ENCODE peak calls at places on chromosome 1, in ten cellular contexts. One of them, this sample, is unnamed.

GRCh38 chr1:247681288-247681897 is 1.9 kb upstream of the OR13G1 start:
- DNase-seq in stimulated activated naive CD8-positive, alpha-beta T cell treated with anti-CD3 and anti-CD28 coated beads, Interleukin-15, amount 100 ng/mL, for 72 hours: peak
- DNase-seq in COR-L47: peak
- DNase-seq in brain microvascular endothelial cell: peak
- DNase-seq in activated naive CD8-positive, alpha-beta T cell treated with anti-CD3 and anti-CD28 coated beads, Interleukin-2, amount 50 U/mL, for 24 hours: peak
- DNase-seq in fibroblast of lung: peak
- DNase-seq in HT1080: peak
- DNase-seq in posterior cingulate gyrus: no peak
- DNase-seq in hepatocyte: peak
- DNase-seq in substantia nigra: no peak
- DNase-seq in this sample: peak

GRCh38 chr1:33334081-33334552 is 13.2 kb upstream of the A3GALT2 start:
- DNase-seq in stimulated activated naive CD8-positive, alpha-beta T cell treated with anti-CD3 and anti-CD28 coated beads, Interleukin-15, amount 100 ng/mL, for 72 hours: no peak
- DNase-seq in COR-L47: no peak
- DNase-seq in brain microvascular endothelial cell: no peak
- DNase-seq in activated naive CD8-positive, alpha-beta T cell treated with anti-CD3 and anti-CD28 coated beads, Interleukin-2, amount 50 U/mL, for 24 hours: no peak
- DNase-seq in fibroblast of lung: no peak
- DNase-seq in HT1080: no peak
- DNase-seq in posterior cingulate gyrus: no peak
- DNase-seq in hepatocyte: no peak
- DNase-seq in substantia nigra: no peak
- DNase-seq in this sample: no peak

GRCh38 chr1:90936731-90937130 is 85.1 kb downstream of the ZNF644 start:
- DNase-seq in stimulated activated naive CD8-positive, alpha-beta T cell treated with anti-CD3 and anti-CD28 coated beads, Interleukin-15, amount 100 ng/mL, for 72 hours: no peak
- DNase-seq in COR-L47: no peak
- DNase-seq in brain microvascular endothelial cell: no peak
- DNase-seq in activated naive CD8-positive, alpha-beta T cell treated with anti-CD3 and anti-CD28 coated beads, Interleukin-2, amount 50 U/mL, for 24 hours: no peak
- DNase-seq in fibroblast of lung: peak
- DNase-seq in HT1080: no peak
- DNase-seq in posterior cingulate gyrus: no peak
- DNase-seq in hepatocyte: no peak
- DNase-seq in substantia nigra: no peak
- DNase-seq in this sample: no peak

GRCh38 chr1:78081980-78082860 is 36.5 kb downstream of the GIPC2 start:
- DNase-seq in stimulated activated naive CD8-positive, alpha-beta T cell treated with anti-CD3 and anti-CD28 coated beads, Interleukin-15, amount 100 ng/mL, for 72 hours: no peak
- DNase-seq in COR-L47: no peak
- DNase-seq in brain microvascular endothelial cell: no peak
- DNase-seq in activated naive CD8-positive, alpha-beta T cell treated with anti-CD3 and anti-CD28 coated beads, Interleukin-2, amount 50 U/mL, for 24 hours: no peak
- DNase-seq in fibroblast of lung: peak
- DNase-seq in HT1080: no peak
- DNase-seq in posterior cingulate gyrus: no peak
- DNase-seq in hepatocyte: peak
- DNase-seq in substantia nigra: no peak
- DNase-seq in this sample: no peak

GRCh38 chr1:10211805-10212405 is 1.5 kb downstream of the KIF1B start:
- DNase-seq in stimulated activated naive CD8-positive, alpha-beta T cell treated with anti-CD3 and anti-CD28 coated beads, Interleukin-15, amount 100 ng/mL, for 72 hours: no peak
- DNase-seq in COR-L47: no peak
- DNase-seq in brain microvascular endothelial cell: peak
- DNase-seq in activated naive CD8-positive, alpha-beta T cell treated with anti-CD3 and anti-CD28 coated beads, Interleukin-2, amount 50 U/mL, for 24 hours: no peak
- DNase-seq in fibroblast of lung: no peak
- DNase-seq in HT1080: no peak
- DNase-seq in posterior cingulate gyrus: no peak
- DNase-seq in hepatocyte: peak
- DNase-seq in substantia nigra: no peak
- DNase-seq in this sample: no peak

GRCh38 chr1:106571109-106571508 is 485.4 kb upstream of the PRMT6 start:
- DNase-seq in stimulated activated naive CD8-positive, alpha-beta T cell treated with anti-CD3 and anti-CD28 coated beads, Interleukin-15, amount 100 ng/mL, for 72 hours: no peak
- DNase-seq in COR-L47: no peak
- DNase-seq in brain microvascular endothelial cell: no peak
- DNase-seq in activated naive CD8-positive, alpha-beta T cell treated with anti-CD3 and anti-CD28 coated beads, Interleukin-2, amount 50 U/mL, for 24 hours: no peak
- DNase-seq in fibroblast of lung: peak
- DNase-seq in HT1080: no peak
- DNase-seq in posterior cingulate gyrus: no peak
- DNase-seq in hepatocyte: no peak
- DNase-seq in substantia nigra: no peak
- DNase-seq in this sample: no peak

GRCh38 chr1:239274242-239274830 is 112.0 kb upstream of the CHRM3 start:
- DNase-seq in stimulated activated naive CD8-positive, alpha-beta T cell treated with anti-CD3 and anti-CD28 coated beads, Interleukin-15, amount 100 ng/mL, for 72 hours: no peak
- DNase-seq in COR-L47: no peak
- DNase-seq in brain microvascular endothelial cell: no peak
- DNase-seq in activated naive CD8-positive, alpha-beta T cell treated with anti-CD3 and anti-CD28 coated beads, Interleukin-2, amount 50 U/mL, for 24 hours: no peak
- DNase-seq in fibroblast of lung: peak
- DNase-seq in HT1080: peak
- DNase-seq in posterior cingulate gyrus: no peak
- DNase-seq in hepatocyte: no peak
- DNase-seq in substantia nigra: no peak
- DNase-seq in this sample: no peak

GRCh38 chr1:171221665-171222591 is 26.4 kb upstream of the FMO1 start:
- DNase-seq in stimulated activated naive CD8-positive, alpha-beta T cell treated with anti-CD3 and anti-CD28 coated beads, Interleukin-15, amount 100 ng/mL, for 72 hours: no peak
- DNase-seq in COR-L47: no peak
- DNase-seq in brain microvascular endothelial cell: peak
- DNase-seq in activated naive CD8-positive, alpha-beta T cell treated with anti-CD3 and anti-CD28 coated beads, Interleukin-2, amount 50 U/mL, for 24 hours: no peak
- DNase-seq in fibroblast of lung: peak
- DNase-seq in HT1080: no peak
- DNase-seq in posterior cingulate gyrus: no peak
- DNase-seq in hepatocyte: no peak
- DNase-seq in substantia nigra: no peak
- DNase-seq in this sample: no peak

GRCh38 chr1:205811660-205812059 is 1.3 kb downstream of the SLC41A1 start:
- DNase-seq in stimulated activated naive CD8-positive, alpha-beta T cell treated with anti-CD3 and anti-CD28 coated beads, Interleukin-15, amount 100 ng/mL, for 72 hours: no peak
- DNase-seq in COR-L47: no peak
- DNase-seq in brain microvascular endothelial cell: peak
- DNase-seq in activated naive CD8-positive, alpha-beta T cell treated with anti-CD3 and anti-CD28 coated beads, Interleukin-2, amount 50 U/mL, for 24 hours: no peak
- DNase-seq in fibroblast of lung: no peak
- DNase-seq in HT1080: no peak
- DNase-seq in posterior cingulate gyrus: no peak
- DNase-seq in hepatocyte: peak
- DNase-seq in substantia nigra: no peak
- DNase-seq in this sample: peak

GRCh38 chr1:71351438-71351837 is 270.6 kb upstream of the ZRANB2 start:
- DNase-seq in stimulated activated naive CD8-positive, alpha-beta T cell treated with anti-CD3 and anti-CD28 coated beads, Interleukin-15, amount 100 ng/mL, for 72 hours: no peak
- DNase-seq in COR-L47: no peak
- DNase-seq in brain microvascular endothelial cell: no peak
- DNase-seq in activated naive CD8-positive, alpha-beta T cell treated with anti-CD3 and anti-CD28 coated beads, Interleukin-2, amount 50 U/mL, for 24 hours: no peak
- DNase-seq in fibroblast of lung: peak
- DNase-seq in HT1080: peak
- DNase-seq in posterior cingulate gyrus: no peak
- DNase-seq in hepatocyte: no peak
- DNase-seq in substantia nigra: no peak
- DNase-seq in this sample: no peak

GRCh38 chr1:231196728-231197127 is 34.9 kb downstream of the TRIM67 start:
- DNase-seq in stimulated activated naive CD8-positive, alpha-beta T cell treated with anti-CD3 and anti-CD28 coated beads, Interleukin-15, amount 100 ng/mL, for 72 hours: no peak
- DNase-seq in COR-L47: no peak
- DNase-seq in brain microvascular endothelial cell: no peak
- DNase-seq in activated naive CD8-positive, alpha-beta T cell treated with anti-CD3 and anti-CD28 coated beads, Interleukin-2, amount 50 U/mL, for 24 hours: no peak
- DNase-seq in fibroblast of lung: no peak
- DNase-seq in HT1080: no peak
- DNase-seq in posterior cingulate gyrus: no peak
- DNase-seq in hepatocyte: no peak
- DNase-seq in substantia nigra: no peak
- DNase-seq in this sample: no peak

GRCh38 chr1:48462716-48463285 is 9.2 kb downstream of the SPATA6 start:
- DNase-seq in stimulated activated naive CD8-positive, alpha-beta T cell treated with anti-CD3 and anti-CD28 coated beads, Interleukin-15, amount 100 ng/mL, for 72 hours: no peak
- DNase-seq in COR-L47: no peak
- DNase-seq in brain microvascular endothelial cell: no peak
- DNase-seq in activated naive CD8-positive, alpha-beta T cell treated with anti-CD3 and anti-CD28 coated beads, Interleukin-2, amount 50 U/mL, for 24 hours: no peak
- DNase-seq in fibroblast of lung: no peak
- DNase-seq in HT1080: no peak
- DNase-seq in posterior cingulate gyrus: no peak
- DNase-seq in hepatocyte: no peak
- DNase-seq in substantia nigra: no peak
- DNase-seq in this sample: peak

GRCh38 chr1:5727871-5728643 is 264.2 kb downstream of the NPHP4 start:
- DNase-seq in stimulated activated naive CD8-positive, alpha-beta T cell treated with anti-CD3 and anti-CD28 coated beads, Interleukin-15, amount 100 ng/mL, for 72 hours: no peak
- DNase-seq in COR-L47: no peak
- DNase-seq in brain microvascular endothelial cell: no peak
- DNase-seq in activated naive CD8-positive, alpha-beta T cell treated with anti-CD3 and anti-CD28 coated beads, Interleukin-2, amount 50 U/mL, for 24 hours: no peak
- DNase-seq in fibroblast of lung: no peak
- DNase-seq in HT1080: no peak
- DNase-seq in posterior cingulate gyrus: no peak
- DNase-seq in hepatocyte: no peak
- DNase-seq in substantia nigra: no peak
- DNase-seq in this sample: no peak

GRCh38 chr1:4733446-4734175 is 79.2 kb downstream of the AJAP1 start:
- DNase-seq in stimulated activated naive CD8-positive, alpha-beta T cell treated with anti-CD3 and anti-CD28 coated beads, Interleukin-15, amount 100 ng/mL, for 72 hours: no peak
- DNase-seq in COR-L47: no peak
- DNase-seq in brain microvascular endothelial cell: no peak
- DNase-seq in activated naive CD8-positive, alpha-beta T cell treated with anti-CD3 and anti-CD28 coated beads, Interleukin-2, amount 50 U/mL, for 24 hours: no peak
- DNase-seq in fibroblast of lung: no peak
- DNase-seq in HT1080: no peak
- DNase-seq in posterior cingulate gyrus: no peak
- DNase-seq in hepatocyte: no peak
- DNase-seq in substantia nigra: no peak
- DNase-seq in this sample: no peak

GRCh38 chr1:36387141-36387949 is 1.6 kb upstream of the STK40 start:
- DNase-seq in stimulated activated naive CD8-positive, alpha-beta T cell treated with anti-CD3 and anti-CD28 coated beads, Interleukin-15, amount 100 ng/mL, for 72 hours: no peak
- DNase-seq in COR-L47: no peak
- DNase-seq in brain microvascular endothelial cell: peak
- DNase-seq in activated naive CD8-positive, alpha-beta T cell treated with anti-CD3 and anti-CD28 coated beads, Interleukin-2, amount 50 U/mL, for 24 hours: no peak
- DNase-seq in fibroblast of lung: peak
- DNase-seq in HT1080: peak
- DNase-seq in posterior cingulate gyrus: no peak
- DNase-seq in hepatocyte: peak
- DNase-seq in substantia nigra: no peak
- DNase-seq in this sample: no peak

GRCh38 chr1:11432526-11432925 is 46.4 kb upstream of the DISP3 start:
- DNase-seq in stimulated activated naive CD8-positive, alpha-beta T cell treated with anti-CD3 and anti-CD28 coated beads, Interleukin-15, amount 100 ng/mL, for 72 hours: no peak
- DNase-seq in COR-L47: no peak
- DNase-seq in brain microvascular endothelial cell: no peak
- DNase-seq in activated naive CD8-positive, alpha-beta T cell treated with anti-CD3 and anti-CD28 coated beads, Interleukin-2, amount 50 U/mL, for 24 hours: no peak
- DNase-seq in fibroblast of lung: no peak
- DNase-seq in HT1080: no peak
- DNase-seq in posterior cingulate gyrus: no peak
- DNase-seq in hepatocyte: no peak
- DNase-seq in substantia nigra: no peak
- DNase-seq in this sample: no peak

GRCh38 chr1:158019177-158019868 is 25.9 kb downstream of the KIRREL1 start:
- DNase-seq in stimulated activated naive CD8-positive, alpha-beta T cell treated with anti-CD3 and anti-CD28 coated beads, Interleukin-15, amount 100 ng/mL, for 72 hours: no peak
- DNase-seq in COR-L47: no peak
- DNase-seq in brain microvascular endothelial cell: peak
- DNase-seq in activated naive CD8-positive, alpha-beta T cell treated with anti-CD3 and anti-CD28 coated beads, Interleukin-2, amount 50 U/mL, for 24 hours: no peak
- DNase-seq in fibroblast of lung: peak
- DNase-seq in HT1080: peak
- DNase-seq in posterior cingulate gyrus: no peak
- DNase-seq in hepatocyte: peak
- DNase-seq in substantia nigra: no peak
- DNase-seq in this sample: no peak

GRCh38 chr1:8094481-8095241 is 68.6 kb upstream of the ERRFI1 start:
- DNase-seq in stimulated activated naive CD8-positive, alpha-beta T cell treated with anti-CD3 and anti-CD28 coated beads, Interleukin-15, amount 100 ng/mL, for 72 hours: no peak
- DNase-seq in COR-L47: no peak
- DNase-seq in brain microvascular endothelial cell: peak
- DNase-seq in activated naive CD8-positive, alpha-beta T cell treated with anti-CD3 and anti-CD28 coated beads, Interleukin-2, amount 50 U/mL, for 24 hours: no peak
- DNase-seq in fibroblast of lung: peak
- DNase-seq in HT1080: peak
- DNase-seq in posterior cingulate gyrus: no peak
- DNase-seq in hepatocyte: peak
- DNase-seq in substantia nigra: no peak
- DNase-seq in this sample: no peak

GRCh38 chr1:51517361-51518032 is 1.6 kb downstream of the EPS15 start:
- DNase-seq in stimulated activated naive CD8-positive, alpha-beta T cell treated with anti-CD3 and anti-CD28 coated beads, Interleukin-15, amount 100 ng/mL, for 72 hours: no peak
- DNase-seq in COR-L47: no peak
- DNase-seq in brain microvascular endothelial cell: no peak
- DNase-seq in activated naive CD8-positive, alpha-beta T cell treated with anti-CD3 and anti-CD28 coated beads, Interleukin-2, amount 50 U/mL, for 24 hours: no peak
- DNase-seq in fibroblast of lung: peak
- DNase-seq in HT1080: no peak
- DNase-seq in posterior cingulate gyrus: no peak
- DNase-seq in hepatocyte: no peak
- DNase-seq in substantia nigra: no peak
- DNase-seq in this sample: no peak

GRCh38 chr1:18464665-18465050 is 16.1 kb upstream of the KLHDC7A start:
- DNase-seq in stimulated activated naive CD8-positive, alpha-beta T cell treated with anti-CD3 and anti-CD28 coated beads, Interleukin-15, amount 100 ng/mL, for 72 hours: no peak
- DNase-seq in COR-L47: no peak
- DNase-seq in brain microvascular endothelial cell: no peak
- DNase-seq in activated naive CD8-positive, alpha-beta T cell treated with anti-CD3 and anti-CD28 coated beads, Interleukin-2, amount 50 U/mL, for 24 hours: no peak
- DNase-seq in fibroblast of lung: no peak
- DNase-seq in HT1080: no peak
- DNase-seq in posterior cingulate gyrus: no peak
- DNase-seq in hepatocyte: peak
- DNase-seq in substantia nigra: no peak
- DNase-seq in this sample: no peak

GRCh38 chr1:12294076-12294475 is 64.2 kb downstream of the VPS13D start:
- DNase-seq in stimulated activated naive CD8-positive, alpha-beta T cell treated with anti-CD3 and anti-CD28 coated beads, Interleukin-15, amount 100 ng/mL, for 72 hours: no peak
- DNase-seq in COR-L47: no peak
- DNase-seq in brain microvascular endothelial cell: no peak
- DNase-seq in activated naive CD8-positive, alpha-beta T cell treated with anti-CD3 and anti-CD28 coated beads, Interleukin-2, amount 50 U/mL, for 24 hours: no peak
- DNase-seq in fibroblast of lung: peak
- DNase-seq in HT1080: no peak
- DNase-seq in posterior cingulate gyrus: no peak
- DNase-seq in hepatocyte: no peak
- DNase-seq in substantia nigra: no peak
- DNase-seq in this sample: no peak

GRCh38 chr1:86914998-86915736 is 732 bp downstream of the HS2ST1 start:
- DNase-seq in stimulated activated naive CD8-positive, alpha-beta T cell treated with anti-CD3 and anti-CD28 coated beads, Interleukin-15, amount 100 ng/mL, for 72 hours: peak
- DNase-seq in COR-L47: peak
- DNase-seq in brain microvascular endothelial cell: peak
- DNase-seq in activated naive CD8-positive, alpha-beta T cell treated with anti-CD3 and anti-CD28 coated beads, Interleukin-2, amount 50 U/mL, for 24 hours: peak
- DNase-seq in fibroblast of lung: peak
- DNase-seq in HT1080: peak
- DNase-seq in posterior cingulate gyrus: peak
- DNase-seq in hepatocyte: peak
- DNase-seq in substantia nigra: peak
- DNase-seq in this sample: peak

GRCh38 chr1:2031546-2032540 is 12.7 kb downstream of the GABRD start:
- DNase-seq in stimulated activated naive CD8-positive, alpha-beta T cell treated with anti-CD3 and anti-CD28 coated beads, Interleukin-15, amount 100 ng/mL, for 72 hours: no peak
- DNase-seq in COR-L47: no peak
- DNase-seq in brain microvascular endothelial cell: no peak
- DNase-seq in activated naive CD8-positive, alpha-beta T cell treated with anti-CD3 and anti-CD28 coated beads, Interleukin-2, amount 50 U/mL, for 24 hours: no peak
- DNase-seq in fibroblast of lung: no peak
- DNase-seq in HT1080: no peak
- DNase-seq in posterior cingulate gyrus: no peak
- DNase-seq in hepatocyte: no peak
- DNase-seq in substantia nigra: no peak
- DNase-seq in this sample: no peak

GRCh38 chr1:91891486-91891885 is 5.5 kb upstream of the TGFBR3 start:
- DNase-seq in stimulated activated naive CD8-positive, alpha-beta T cell treated with anti-CD3 and anti-CD28 coated beads, Interleukin-15, amount 100 ng/mL, for 72 hours: no peak
- DNase-seq in COR-L47: no peak
- DNase-seq in brain microvascular endothelial cell: no peak
- DNase-seq in activated naive CD8-positive, alpha-beta T cell treated with anti-CD3 and anti-CD28 coated beads, Interleukin-2, amount 50 U/mL, for 24 hours: no peak
- DNase-seq in fibroblast of lung: no peak
- DNase-seq in HT1080: no peak
- DNase-seq in posterior cingulate gyrus: no peak
- DNase-seq in hepatocyte: no peak
- DNase-seq in substantia nigra: no peak
- DNase-seq in this sample: no peak

GRCh38 chr1:108124023-108124422 is 76.1 kb downstream of the SLC25A24 start:
- DNase-seq in stimulated activated naive CD8-positive, alpha-beta T cell treated with anti-CD3 and anti-CD28 coated beads, Interleukin-15, amount 100 ng/mL, for 72 hours: no peak
- DNase-seq in COR-L47: no peak
- DNase-seq in brain microvascular endothelial cell: no peak
- DNase-seq in activated naive CD8-positive, alpha-beta T cell treated with anti-CD3 and anti-CD28 coated beads, Interleukin-2, amount 50 U/mL, for 24 hours: no peak
- DNase-seq in fibroblast of lung: no peak
- DNase-seq in HT1080: no peak
- DNase-seq in posterior cingulate gyrus: no peak
- DNase-seq in hepatocyte: no peak
- DNase-seq in substantia nigra: no peak
- DNase-seq in this sample: no peak

GRCh38 chr1:26740023-26740422 is 44.2 kb downstream of the ARID1A start:
- DNase-seq in stimulated activated naive CD8-positive, alpha-beta T cell treated with anti-CD3 and anti-CD28 coated beads, Interleukin-15, amount 100 ng/mL, for 72 hours: no peak
- DNase-seq in COR-L47: no peak
- DNase-seq in brain microvascular endothelial cell: no peak
- DNase-seq in activated naive CD8-positive, alpha-beta T cell treated with anti-CD3 and anti-CD28 coated beads, Interleukin-2, amount 50 U/mL, for 24 hours: no peak
- DNase-seq in fibroblast of lung: no peak
- DNase-seq in HT1080: no peak
- DNase-seq in posterior cingulate gyrus: no peak
- DNase-seq in hepatocyte: no peak
- DNase-seq in substantia nigra: no peak
- DNase-seq in this sample: no peak

GRCh38 chr1:16921391-16922185 is at the start of gene CROCC:
- DNase-seq in stimulated activated naive CD8-positive, alpha-beta T cell treated with anti-CD3 and anti-CD28 coated beads, Interleukin-15, amount 100 ng/mL, for 72 hours: peak
- DNase-seq in COR-L47: peak
- DNase-seq in brain microvascular endothelial cell: peak
- DNase-seq in activated naive CD8-positive, alpha-beta T cell treated with anti-CD3 and anti-CD28 coated beads, Interleukin-2, amount 50 U/mL, for 24 hours: peak
- DNase-seq in fibroblast of lung: peak
- DNase-seq in HT1080: peak
- DNase-seq in posterior cingulate gyrus: no peak
- DNase-seq in hepatocyte: peak
- DNase-seq in substantia nigra: no peak
- DNase-seq in this sample: peak

GRCh38 chr1:166271151-166271538 is 104.3 kb upstream of the FAM78B start:
- DNase-seq in stimulated activated naive CD8-positive, alpha-beta T cell treated with anti-CD3 and anti-CD28 coated beads, Interleukin-15, amount 100 ng/mL, for 72 hours: no peak
- DNase-seq in COR-L47: no peak
- DNase-seq in brain microvascular endothelial cell: no peak
- DNase-seq in activated naive CD8-positive, alpha-beta T cell treated with anti-CD3 and anti-CD28 coated beads, Interleukin-2, amount 50 U/mL, for 24 hours: no peak
- DNase-seq in fibroblast of lung: no peak
- DNase-seq in HT1080: no peak
- DNase-seq in posterior cingulate gyrus: no peak
- DNase-seq in hepatocyte: no peak
- DNase-seq in substantia nigra: no peak
- DNase-seq in this sample: no peak

This sample was measured in SHP77.